ENCODE peak calls at places on chromosomes 3 and 15, in five cellular contexts. One of them, this sample, is unnamed.
A peak's percentile ranks its signal among the peaks of the same experiment; 100 is the strongest.

GRCh38 chr15:73969151-73969759 is 22.8 kb downstream of the STOML1 start:
- DNase-seq in H4: no peak
- DNase-seq in mucosa of descending colon: no peak
- DNase-seq in GOT3: no peak
- DNase-seq in GM12892: no peak
- DNase-seq in this sample: no peak

GRCh38 chr3:48320994-48321393 is 12.5 kb downstream of the SPINK8 start:
- DNase-seq in H4: no peak
- DNase-seq in mucosa of descending colon: no peak
- DNase-seq in GOT3: no peak
- DNase-seq in GM12892: no peak
- DNase-seq in this sample: no peak

GRCh38 chr15:96699871-96700401 is 369.4 kb downstream of the NR2F2 start:
- DNase-seq in H4: no peak
- DNase-seq in mucosa of descending colon: no peak
- DNase-seq in GOT3: no peak
- DNase-seq in GM12892: no peak
- DNase-seq in this sample: no peak

GRCh38 chr3:194928831-194929594 is 243.3 kb downstream of the FAM43A start:
- DNase-seq in H4: no peak
- DNase-seq in mucosa of descending colon: no peak
- DNase-seq in GOT3: no peak
- DNase-seq in GM12892: no peak
- DNase-seq in this sample: no peak

GRCh38 chr15:96417760-96418130 is 87.2 kb downstream of the NR2F2 start:
- DNase-seq in H4: no peak
- DNase-seq in mucosa of descending colon: no peak
- DNase-seq in GOT3: no peak
- DNase-seq in GM12892: no peak
- DNase-seq in this sample: no peak

GRCh38 chr15:85692873-85693272 is 101.9 kb downstream of the KLHL25 start:
- DNase-seq in H4: no peak
- DNase-seq in mucosa of descending colon: no peak
- DNase-seq in GOT3: no peak
- DNase-seq in GM12892: no peak
- DNase-seq in this sample: no peak

GRCh38 chr15:63388511-63388910 is 6.9 kb upstream of the CA12 start:
- DNase-seq in H4: no peak
- DNase-seq in mucosa of descending colon: no peak
- DNase-seq in GOT3: no peak
- DNase-seq in GM12892: no peak
- DNase-seq in this sample: no peak

GRCh38 chr3:173819368-173819767 is 421.8 kb downstream of the NLGN1 start:
- DNase-seq in H4: no peak
- DNase-seq in mucosa of descending colon: no peak
- DNase-seq in GOT3: no peak
- DNase-seq in GM12892: no peak
- DNase-seq in this sample: no peak

GRCh38 chr3:189780556-189781270 is 149.5 kb downstream of the TP63 start:
- DNase-seq in H4: no peak
- DNase-seq in mucosa of descending colon: no peak
- DNase-seq in GOT3: no peak
- DNase-seq in GM12892: no peak
- DNase-seq in this sample: no peak

GRCh38 chr15:73993211-73993994 is 1.1 kb upstream of the PML start:
- DNase-seq in H4: no peak
- DNase-seq in mucosa of descending colon: no peak
- DNase-seq in GOT3: no peak
- DNase-seq in GM12892: no peak
- DNase-seq in this sample: no peak

GRCh38 chr15:61720197-61720596 is 340.1 kb downstream of the VPS13C start:
- DNase-seq in H4: no peak
- DNase-seq in mucosa of descending colon: no peak
- DNase-seq in GOT3: no peak
- DNase-seq in GM12892: no peak
- DNase-seq in this sample: no peak

GRCh38 chr3:38153986-38154608 is 11.2 kb upstream of the OXSR1 start:
- DNase-seq in H4: peak; percentile 18
- DNase-seq in mucosa of descending colon: no peak
- DNase-seq in GOT3: no peak
- DNase-seq in GM12892: no peak
- DNase-seq in this sample: no peak

GRCh38 chr3:182954553-182954952 is 25.8 kb downstream of the DCUN1D1 start:
- DNase-seq in H4: no peak
- DNase-seq in mucosa of descending colon: no peak
- DNase-seq in GOT3: no peak
- DNase-seq in GM12892: no peak
- DNase-seq in this sample: no peak

GRCh38 chr3:121431717-121432517 is 113.9 kb downstream of the POLQ start:
- DNase-seq in H4: peak; percentile 63
- DNase-seq in mucosa of descending colon: no peak
- DNase-seq in GOT3: no peak
- DNase-seq in GM12892: peak; percentile 19
- DNase-seq in this sample: no peak

GRCh38 chr3:51686512-51687215 is 15.6 kb downstream of the TEX264 start:
- DNase-seq in H4: peak; percentile 68
- DNase-seq in mucosa of descending colon: peak; percentile 89
- DNase-seq in GOT3: no peak
- DNase-seq in GM12892: peak; percentile 59
- DNase-seq in this sample: no peak

GRCh38 chr3:171227828-171228227 is 201.3 kb upstream of the SLC2A2 start:
- DNase-seq in H4: no peak
- DNase-seq in mucosa of descending colon: no peak
- DNase-seq in GOT3: no peak
- DNase-seq in GM12892: no peak
- DNase-seq in this sample: no peak

GRCh38 chr15:98803228-98804056 is 155.1 kb downstream of the IGF1R start:
- DNase-seq in H4: no peak
- DNase-seq in mucosa of descending colon: no peak
- DNase-seq in GOT3: no peak
- DNase-seq in GM12892: no peak
- DNase-seq in this sample: no peak

GRCh38 chr3:171461087-171461917 is 1.1 kb upstream of the TNIK start:
- DNase-seq in H4: peak; percentile 17
- DNase-seq in mucosa of descending colon: no peak
- DNase-seq in GOT3: no peak
- DNase-seq in GM12892: no peak
- DNase-seq in this sample: no peak

GRCh38 chr15:67049351-67050044 is 15.9 kb upstream of the SMAD3 start:
- DNase-seq in H4: peak; percentile 91
- DNase-seq in mucosa of descending colon: no peak
- DNase-seq in GOT3: peak; percentile 31
- DNase-seq in GM12892: no peak
- DNase-seq in this sample: no peak

GRCh38 chr3:25768851-25769250 is 14.4 kb downstream of the NGLY1 start:
- DNase-seq in H4: no peak
- DNase-seq in mucosa of descending colon: no peak
- DNase-seq in GOT3: no peak
- DNase-seq in GM12892: no peak
- DNase-seq in this sample: no peak

GRCh38 chr3:175726228-175726627 is 867.1 kb downstream of the NAALADL2 start:
- DNase-seq in H4: no peak
- DNase-seq in mucosa of descending colon: no peak
- DNase-seq in GOT3: no peak
- DNase-seq in GM12892: no peak
- DNase-seq in this sample: no peak

GRCh38 chr3:110414851-110415250 is 656.8 kb upstream of the NECTIN3 start:
- DNase-seq in H4: peak; percentile 11
- DNase-seq in mucosa of descending colon: no peak
- DNase-seq in GOT3: no peak
- DNase-seq in GM12892: no peak
- DNase-seq in this sample: no peak

GRCh38 chr15:28942046-28942445 is 56.3 kb downstream of the APBA2 start:
- DNase-seq in H4: no peak
- DNase-seq in mucosa of descending colon: no peak
- DNase-seq in GOT3: no peak
- DNase-seq in GM12892: no peak
- DNase-seq in this sample: no peak

GRCh38 chr3:64084640-64085039 is 61.3 kb upstream of the PSMD6 start:
- DNase-seq in H4: peak; percentile 23
- DNase-seq in mucosa of descending colon: no peak
- DNase-seq in GOT3: no peak
- DNase-seq in GM12892: no peak
- DNase-seq in this sample: no peak

This sample was measured in thoracic aorta.